ENCODE peak calls at places on chromosomes 13 and 19, in seven cellular contexts. T is neural progenitor cell, S is esophagus squamous epithelium, C is endothelial cell, W is lower leg skin, Q is fibroblast of lung, Z is OCI-LY7. O is an unnamed sample.

GRCh38 chr19:45404557-45405434 is at the start of gene PPP1R13L:
- DNase-seq in Q (peak; percentile 53), C (peak; percentile 74), T (peak; percentile 86), S (no peak), Z (peak; percentile 26), W (peak; percentile 97), O (no peak)

GRCh38 chr19:51441410-51442390 is 16.6 kb downstream of the SIGLEC8 start:
- DNase-seq in S (no peak), W (peak; percentile 86), T (no peak), C (peak; percentile 46), Z (peak; percentile 69), Q (no peak), O (no peak)

GRCh38 chr13:51785592-51786424 is 18.2 kb downstream of the DHRS12 start:
- DNase-seq in S (no peak), Z (no peak), T (peak; percentile 68), Q (peak; percentile 64), W (no peak), C (no peak), O (peak; percentile 69)

GRCh38 chr13:40476175-40476958 is 190.1 kb downstream of the FOXO1 start:
- DNase-seq in S (no peak), Q (peak; percentile 51), Z (no peak), W (peak; percentile 39), T (no peak), C (no peak), O (peak; percentile 30)

GRCh38 chr13:27979765-27980279 is 8.7 kb downstream of the URAD start:
- DNase-seq in T (no peak), S (no peak), Z (no peak), Q (no peak), C (no peak), W (no peak), O (no peak)

GRCh38 chr19:43078311-43078710 is 4.2 kb downstream of the PSG2 start:
- DNase-seq in W (no peak), Q (no peak), S (no peak), T (no peak), Z (no peak), C (no peak), O (peak; percentile 91)

GRCh38 chr19:40802300-40803169 is 3.5 kb downstream of the EGLN2 start:
- DNase-seq in C (no peak), Z (peak; percentile 35), S (no peak), W (peak; percentile 91), Q (no peak), T (no peak), O (no peak)

GRCh38 chr19:35351441-35352176 is 3.9 kb downstream of the FFAR1 start:
- DNase-seq in C (no peak), Q (no peak), W (peak; percentile 73), S (no peak), T (no peak), Z (no peak), O (no peak)

GRCh38 chr19:34327851-34328250 is 37.1 kb upstream of the GPI start:
- DNase-seq in Z (no peak), S (no peak), C (no peak), T (no peak), W (peak; percentile 62), Q (no peak), O (no peak)

GRCh38 chr13:33676045-33676699 is 141.8 kb upstream of the RFC3 start:
- DNase-seq in Z (no peak), T (no peak), W (no peak), S (no peak), Q (peak; percentile 6), C (no peak), O (peak; percentile 3)

GRCh38 chr19:50639121-50640112 is at the start of gene SYT3:
- DNase-seq in Q (peak; percentile 19), S (no peak), W (no peak), C (no peak), T (peak; percentile 87), Z (no peak), O (no peak)

GRCh38 chr19:45153339-45154063 is 7.3 kb downstream of the NKPD1 start:
- DNase-seq in Q (peak; percentile 45), C (peak; percentile 71), S (no peak), Z (peak; percentile 41), W (no peak), T (peak; percentile 85), O (no peak)

GRCh38 chr19:49923055-49924003 is 5.7 kb upstream of the ATF5 start:
- DNase-seq in T (no peak), Q (no peak), S (no peak), W (no peak), C (no peak), Z (peak; percentile 69), O (no peak)

DNA sequence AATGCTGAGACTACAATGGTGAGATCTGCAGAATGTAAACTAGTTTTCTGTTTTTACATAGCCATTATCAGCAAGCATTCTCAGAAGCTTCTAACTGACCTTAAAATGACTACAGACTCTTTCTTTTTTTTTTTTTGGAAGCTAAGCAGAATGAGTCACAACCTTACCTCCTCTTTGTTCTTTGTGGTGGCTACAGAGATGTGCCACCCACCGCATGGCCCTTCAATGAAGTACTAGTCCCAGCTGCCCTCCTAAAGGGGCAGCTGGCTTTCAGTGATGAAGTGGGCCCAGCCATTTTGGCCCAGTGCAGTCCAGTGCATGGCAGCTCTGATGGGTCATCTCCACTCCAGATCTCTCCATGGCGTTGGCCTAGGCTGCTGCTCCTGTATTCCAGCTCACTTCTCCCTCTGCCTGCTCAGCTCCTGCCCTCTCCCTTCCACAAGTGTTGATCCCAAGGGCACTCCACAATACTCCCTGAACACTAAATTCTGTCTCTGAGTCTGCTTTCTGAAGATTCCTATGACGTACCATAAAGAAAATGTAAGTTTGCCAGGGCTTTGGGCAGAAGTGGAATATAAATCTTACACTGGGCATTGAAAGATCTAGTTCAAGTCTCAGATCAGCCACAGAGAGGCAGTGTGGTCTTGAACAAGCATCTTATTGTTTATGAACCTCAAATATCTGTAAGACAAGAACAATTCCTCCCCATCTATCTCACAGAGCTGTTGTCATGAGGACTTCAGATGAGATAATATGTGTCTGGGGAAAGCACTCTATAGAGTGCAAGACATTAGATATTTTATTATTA is 85.6 kb downstream of the RXFP2 start:
- DNase-seq in W (no peak), C (no peak), Z (peak; percentile 3), T (no peak), Q (peak; percentile 28), S (no peak), O (peak; percentile 17)
- TF ChIP-seq CTCF in W (no peak), C (no peak), Z (no peak), T (no peak), Q (peak; percentile 31), S (no peak), O (peak; percentile 47)

GRCh38 chr13:111005808-111006494 is 91.1 kb upstream of the ANKRD10 start:
- DNase-seq in Q (peak; percentile 83), S (no peak), C (no peak), T (no peak), W (no peak), Z (no peak), O (no peak)
- TF ChIP-seq CTCF in Q (no peak), S (no peak), C (no peak), T (no peak), W (no peak), Z (no peak), O (no peak)

GRCh38 chr13:104256701-104257100 is 1190.5 kb upstream of the SLC10A2 start:
- DNase-seq in S (no peak), W (no peak), Z (no peak), T (no peak), Q (no peak), C (no peak), O (no peak)
- TF ChIP-seq CTCF in S (no peak), W (no peak), Z (no peak), T (no peak), Q (no peak), C (no peak), O (no peak)

GRCh38 chr19:55528030-55528801 is 8.7 kb downstream of the SBK2 start:
- DNase-seq in S (no peak), Q (peak; percentile 20), T (no peak), C (no peak), Z (no peak), W (no peak), O (no peak)
- TF ChIP-seq CTCF in S (no peak), Q (no peak), T (no peak), C (no peak), Z (no peak), W (no peak), O (no peak)

DNA sequence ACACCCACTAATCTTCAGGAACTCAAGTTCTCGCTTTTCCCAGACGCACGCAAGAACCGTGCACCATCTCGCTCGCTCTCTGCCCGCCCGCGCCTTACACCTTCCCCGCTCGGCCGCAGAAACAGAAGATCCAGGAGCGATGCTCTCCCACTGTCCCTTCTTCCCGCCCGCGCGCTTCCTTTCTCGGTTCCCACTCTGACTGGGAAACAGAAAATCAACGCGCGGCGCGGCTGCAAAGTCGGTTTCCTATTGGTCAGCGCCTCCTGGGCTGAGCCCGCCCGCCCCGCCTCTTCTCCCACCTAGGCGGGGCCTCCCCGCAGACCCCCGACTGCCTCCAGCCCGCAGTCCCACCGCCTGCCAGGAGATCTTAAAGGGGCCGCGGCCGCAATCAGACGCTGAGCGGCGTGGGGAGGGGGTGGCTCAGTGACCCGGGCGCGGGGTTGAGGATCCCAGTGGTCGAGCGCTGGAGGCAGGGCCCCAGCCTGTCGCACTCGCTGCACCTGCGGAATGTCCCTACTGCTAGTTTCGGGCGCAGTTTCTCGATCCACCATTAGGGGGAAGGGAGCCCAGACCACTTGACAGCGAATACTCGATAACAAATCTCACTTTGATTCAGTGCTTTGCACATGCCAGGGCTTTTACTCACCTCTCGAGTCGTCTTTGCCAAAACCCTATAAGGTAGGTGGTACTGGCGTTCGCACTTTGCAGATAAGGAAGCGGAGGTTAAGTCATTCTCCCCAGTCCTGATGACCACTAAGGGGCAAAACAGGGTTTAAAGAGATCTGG is 700 bp upstream of the SLC25A23 start:
- DNase-seq in Q (peak; percentile 98), W (peak; percentile 99), T (peak; percentile 100), C (peak; percentile 95), Z (peak; percentile 100), S (peak; percentile 74), O (peak; percentile 98)
- TF ChIP-seq CTCF in Q (peak; percentile 46), W (peak; percentile 17), T (peak; percentile 67), C (peak; percentile 78), Z (peak; percentile 85), S (peak; percentile 63), O (peak; percentile 66)

DNA sequence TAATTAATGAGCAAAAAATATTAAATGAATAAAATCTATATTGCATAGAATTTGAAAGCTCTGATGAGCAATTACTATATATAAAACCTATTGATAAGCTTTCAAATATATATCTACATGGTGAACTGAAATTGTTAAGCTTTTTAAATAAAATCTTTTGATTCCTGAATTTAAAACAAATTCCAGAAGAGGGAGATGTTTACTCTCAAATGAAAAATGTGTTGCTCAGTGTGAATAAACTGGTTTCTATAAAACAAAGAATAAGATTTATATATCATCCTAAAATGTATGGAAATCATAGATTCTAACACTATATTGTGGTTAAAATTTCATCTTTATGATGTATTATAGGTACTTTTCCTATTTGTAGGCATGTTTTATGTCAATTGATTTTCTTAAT is 171.5 kb upstream of the SLITRK6 start:
- DNase-seq in S (no peak), Z (no peak), T (no peak), W (no peak), Q (peak; percentile 60), C (no peak), O (no peak)
- TF ChIP-seq CTCF in S (no peak), Z (no peak), T (peak; percentile 48), W (no peak), Q (no peak), C (no peak), O (no peak)

O was measured in HFFc6.